ENCODE peak calls at places on chromosomes 4 and X, in six cellular contexts. One of them, this sample, is unnamed.
A peak's percentile ranks its signal among the peaks of the same experiment; 100 is the strongest.

GRCh38 chr4:184384056-184384809 is 90.1 kb downstream of the IRF2 start:
- DNase-seq in IMR-90: peak; percentile 96
- DNase-seq in HepG2: peak; percentile 86
- DNase-seq in CD4-positive, CD25-positive, alpha-beta regulatory T cell: no peak
- DNase-seq in fibroblast of lung: peak; percentile 96
- DNase-seq in left ventricle myocardium inferior: no peak
- DNase-seq in this sample: peak; percentile 55

GRCh38 chr4:123305746-123306145 is 90.8 kb upstream of the SPRY1 start:
- DNase-seq in IMR-90: no peak
- DNase-seq in HepG2: no peak
- DNase-seq in CD4-positive, CD25-positive, alpha-beta regulatory T cell: no peak
- DNase-seq in fibroblast of lung: no peak
- DNase-seq in left ventricle myocardium inferior: no peak
- DNase-seq in this sample: no peak

GRCh38 chr4:55321707-55322264 is 24.3 kb upstream of the SRD5A3 start:
- DNase-seq in IMR-90: peak; percentile 76
- DNase-seq in HepG2: peak; percentile 59
- DNase-seq in CD4-positive, CD25-positive, alpha-beta regulatory T cell: no peak
- DNase-seq in fibroblast of lung: peak; percentile 67
- DNase-seq in left ventricle myocardium inferior: peak; percentile 28
- DNase-seq in this sample: no peak

GRCh38 chrX:69152398-69152797 is 12.9 kb downstream of the PJA1 start:
- DNase-seq in IMR-90: no peak
- DNase-seq in HepG2: peak; percentile 21
- DNase-seq in CD4-positive, CD25-positive, alpha-beta regulatory T cell: no peak
- DNase-seq in fibroblast of lung: no peak
- DNase-seq in left ventricle myocardium inferior: no peak
- DNase-seq in this sample: no peak

GRCh38 chrX:40008841-40009461 is 88.8 kb downstream of the BCOR start:
- DNase-seq in IMR-90: no peak
- DNase-seq in HepG2: no peak
- DNase-seq in CD4-positive, CD25-positive, alpha-beta regulatory T cell: no peak
- DNase-seq in fibroblast of lung: peak; percentile 23
- DNase-seq in left ventricle myocardium inferior: peak; percentile 64
- DNase-seq in this sample: no peak

GRCh38 chr4:82780398-82781231 is 18.0 kb downstream of the SCD5 start:
- DNase-seq in IMR-90: peak; percentile 59
- DNase-seq in HepG2: peak; percentile 57
- DNase-seq in CD4-positive, CD25-positive, alpha-beta regulatory T cell: no peak
- DNase-seq in fibroblast of lung: peak; percentile 73
- DNase-seq in left ventricle myocardium inferior: peak; percentile 82
- DNase-seq in this sample: no peak

GRCh38 chr4:96136056-96136455 is 296.2 kb downstream of the PDHA2 start:
- DNase-seq in IMR-90: no peak
- DNase-seq in HepG2: no peak
- DNase-seq in CD4-positive, CD25-positive, alpha-beta regulatory T cell: no peak
- DNase-seq in fibroblast of lung: peak; percentile 72
- DNase-seq in left ventricle myocardium inferior: no peak
- DNase-seq in this sample: no peak

GRCh38 chr4:94452476-94453300 is 946 bp downstream of the PDLIM5 start:
- DNase-seq in IMR-90: peak; percentile 82
- DNase-seq in HepG2: peak; percentile 81
- DNase-seq in CD4-positive, CD25-positive, alpha-beta regulatory T cell: no peak
- DNase-seq in fibroblast of lung: peak; percentile 90
- DNase-seq in left ventricle myocardium inferior: peak; percentile 88
- DNase-seq in this sample: no peak

GRCh38 chr4:183797041-183797444 is 108.1 kb upstream of the STOX2 start:
- DNase-seq in IMR-90: no peak
- DNase-seq in HepG2: no peak
- DNase-seq in CD4-positive, CD25-positive, alpha-beta regulatory T cell: no peak
- DNase-seq in fibroblast of lung: no peak
- DNase-seq in left ventricle myocardium inferior: peak; percentile 45
- DNase-seq in this sample: no peak

GRCh38 chr4:1448589-1449420 is 42.6 kb upstream of the NKX1-1 start:
- DNase-seq in IMR-90: no peak
- DNase-seq in HepG2: no peak
- DNase-seq in CD4-positive, CD25-positive, alpha-beta regulatory T cell: no peak
- DNase-seq in fibroblast of lung: no peak
- DNase-seq in left ventricle myocardium inferior: no peak
- DNase-seq in this sample: no peak

GRCh38 chr4:15197005-15197404 is 194.7 kb downstream of the CPEB2 start:
- DNase-seq in IMR-90: peak; percentile 28
- DNase-seq in HepG2: peak; percentile 23
- DNase-seq in CD4-positive, CD25-positive, alpha-beta regulatory T cell: no peak
- DNase-seq in fibroblast of lung: peak; percentile 11
- DNase-seq in left ventricle myocardium inferior: no peak
- DNase-seq in this sample: no peak

GRCh38 chr4:72430050-72430449 is 139.0 kb downstream of the ADAMTS3 start:
- DNase-seq in IMR-90: no peak
- DNase-seq in HepG2: no peak
- DNase-seq in CD4-positive, CD25-positive, alpha-beta regulatory T cell: no peak
- DNase-seq in fibroblast of lung: peak; percentile 43
- DNase-seq in left ventricle myocardium inferior: no peak
- DNase-seq in this sample: no peak

GRCh38 chr4:87260477-87260876 is 40.1 kb upstream of the KLHL8 start:
- DNase-seq in IMR-90: peak; percentile 14
- DNase-seq in HepG2: no peak
- DNase-seq in CD4-positive, CD25-positive, alpha-beta regulatory T cell: no peak
- DNase-seq in fibroblast of lung: no peak
- DNase-seq in left ventricle myocardium inferior: no peak
- DNase-seq in this sample: no peak

GRCh38 chr4:139589619-139590018 is 33.6 kb upstream of the SETD7 start:
- DNase-seq in IMR-90: peak; percentile 38
- DNase-seq in HepG2: no peak
- DNase-seq in CD4-positive, CD25-positive, alpha-beta regulatory T cell: no peak
- DNase-seq in fibroblast of lung: peak; percentile 55
- DNase-seq in left ventricle myocardium inferior: no peak
- DNase-seq in this sample: no peak

GRCh38 chrX:136250191-136251041 is 784 bp downstream of the MAP7D3 start:
- DNase-seq in IMR-90: no peak
- DNase-seq in HepG2: no peak
- DNase-seq in CD4-positive, CD25-positive, alpha-beta regulatory T cell: peak; percentile 3
- DNase-seq in fibroblast of lung: peak; percentile 37
- DNase-seq in left ventricle myocardium inferior: no peak
- DNase-seq in this sample: no peak

GRCh38 chr4:77804471-77804870 is 14.7 kb downstream of the CNOT6L start:
- DNase-seq in IMR-90: peak; percentile 31
- DNase-seq in HepG2: no peak
- DNase-seq in CD4-positive, CD25-positive, alpha-beta regulatory T cell: no peak
- DNase-seq in fibroblast of lung: peak; percentile 41
- DNase-seq in left ventricle myocardium inferior: no peak
- DNase-seq in this sample: no peak

GRCh38 chr4:40682298-40683101 is 52.8 kb upstream of the RBM47 start:
- DNase-seq in IMR-90: no peak
- DNase-seq in HepG2: no peak
- DNase-seq in CD4-positive, CD25-positive, alpha-beta regulatory T cell: no peak
- DNase-seq in fibroblast of lung: no peak
- DNase-seq in left ventricle myocardium inferior: no peak
- DNase-seq in this sample: no peak

GRCh38 chr4:150173420-150173819 is 95.2 kb downstream of the DCLK2 start:
- DNase-seq in IMR-90: no peak
- DNase-seq in HepG2: no peak
- DNase-seq in CD4-positive, CD25-positive, alpha-beta regulatory T cell: no peak
- DNase-seq in fibroblast of lung: peak; percentile 72
- DNase-seq in left ventricle myocardium inferior: no peak
- DNase-seq in this sample: no peak

GRCh38 chr4:8648816-8649630 is 56.5 kb downstream of the CPZ start:
- DNase-seq in IMR-90: no peak
- DNase-seq in HepG2: no peak
- DNase-seq in CD4-positive, CD25-positive, alpha-beta regulatory T cell: no peak
- DNase-seq in fibroblast of lung: no peak
- DNase-seq in left ventricle myocardium inferior: no peak
- DNase-seq in this sample: no peak

GRCh38 chr4:8651661-8652180 is 59.2 kb downstream of the CPZ start:
- DNase-seq in IMR-90: no peak
- DNase-seq in HepG2: no peak
- DNase-seq in CD4-positive, CD25-positive, alpha-beta regulatory T cell: no peak
- DNase-seq in fibroblast of lung: no peak
- DNase-seq in left ventricle myocardium inferior: no peak
- DNase-seq in this sample: no peak

GRCh38 chr4:8648296-8648695 is 55.7 kb downstream of the CPZ start:
- DNase-seq in IMR-90: no peak
- DNase-seq in HepG2: no peak
- DNase-seq in CD4-positive, CD25-positive, alpha-beta regulatory T cell: no peak
- DNase-seq in fibroblast of lung: no peak
- DNase-seq in left ventricle myocardium inferior: no peak
- DNase-seq in this sample: no peak

GRCh38 chr4:8647626-8648025 is 55.1 kb downstream of the CPZ start:
- DNase-seq in IMR-90: no peak
- DNase-seq in HepG2: no peak
- DNase-seq in CD4-positive, CD25-positive, alpha-beta regulatory T cell: no peak
- DNase-seq in fibroblast of lung: no peak
- DNase-seq in left ventricle myocardium inferior: no peak
- DNase-seq in this sample: no peak

DNA sequence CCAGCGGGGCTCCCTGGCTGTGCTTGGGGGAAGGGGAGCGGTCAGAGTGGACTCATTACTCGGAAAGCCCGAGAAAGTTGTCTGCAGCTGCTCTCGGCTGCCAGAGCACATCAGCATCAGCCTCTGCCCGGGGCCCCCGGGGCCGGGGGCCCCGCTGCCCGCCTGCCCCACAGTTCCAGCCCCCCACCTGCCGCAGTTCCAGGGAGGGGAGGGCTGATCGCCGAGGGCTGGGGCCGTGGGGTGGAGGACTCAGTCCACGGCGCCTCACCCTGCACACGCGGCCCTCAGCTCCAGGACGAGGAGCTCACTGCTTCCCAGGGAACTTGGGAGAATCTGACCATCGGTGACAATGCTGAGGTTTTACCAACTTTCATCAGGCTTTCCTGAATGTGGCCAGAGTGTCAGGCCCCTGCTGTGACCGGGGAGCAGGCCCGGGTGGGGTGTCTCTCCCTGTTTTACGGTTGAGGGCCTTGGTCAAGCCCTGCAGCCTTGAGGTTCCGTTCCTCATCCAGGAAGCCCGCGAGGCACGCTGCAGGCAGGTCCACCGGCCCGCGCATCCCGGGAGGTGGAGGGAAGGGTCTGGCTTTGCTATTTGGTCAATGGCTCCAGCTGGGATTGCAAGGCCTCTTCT is 57.2 kb downstream of the CPZ start:
- DNase-seq in IMR-90: no peak
- DNase-seq in HepG2: no peak
- DNase-seq in CD4-positive, CD25-positive, alpha-beta regulatory T cell: no peak
- DNase-seq in fibroblast of lung: no peak
- DNase-seq in left ventricle myocardium inferior: no peak
- DNase-seq in this sample: no peak
- H3K27me3 ChIP-seq in IMR-90: peaks cover 22% of the 10 kb centered on the region
- H3K27me3 ChIP-seq in HepG2: peaks cover 83% of the 10 kb centered on the region
- H3K27me3 ChIP-seq in CD4-positive, CD25-positive, alpha-beta regulatory T cell: no peaks in the 10 kb centered on the region
- H3K27me3 ChIP-seq in fibroblast of lung: no peaks in the 10 kb centered on the region
- H3K27me3 ChIP-seq in left ventricle myocardium inferior: peaks cover 98% of the 10 kb centered on the region
- H3K27me3 ChIP-seq in this sample: peaks cover 16% of the 10 kb centered on the region

DNA sequence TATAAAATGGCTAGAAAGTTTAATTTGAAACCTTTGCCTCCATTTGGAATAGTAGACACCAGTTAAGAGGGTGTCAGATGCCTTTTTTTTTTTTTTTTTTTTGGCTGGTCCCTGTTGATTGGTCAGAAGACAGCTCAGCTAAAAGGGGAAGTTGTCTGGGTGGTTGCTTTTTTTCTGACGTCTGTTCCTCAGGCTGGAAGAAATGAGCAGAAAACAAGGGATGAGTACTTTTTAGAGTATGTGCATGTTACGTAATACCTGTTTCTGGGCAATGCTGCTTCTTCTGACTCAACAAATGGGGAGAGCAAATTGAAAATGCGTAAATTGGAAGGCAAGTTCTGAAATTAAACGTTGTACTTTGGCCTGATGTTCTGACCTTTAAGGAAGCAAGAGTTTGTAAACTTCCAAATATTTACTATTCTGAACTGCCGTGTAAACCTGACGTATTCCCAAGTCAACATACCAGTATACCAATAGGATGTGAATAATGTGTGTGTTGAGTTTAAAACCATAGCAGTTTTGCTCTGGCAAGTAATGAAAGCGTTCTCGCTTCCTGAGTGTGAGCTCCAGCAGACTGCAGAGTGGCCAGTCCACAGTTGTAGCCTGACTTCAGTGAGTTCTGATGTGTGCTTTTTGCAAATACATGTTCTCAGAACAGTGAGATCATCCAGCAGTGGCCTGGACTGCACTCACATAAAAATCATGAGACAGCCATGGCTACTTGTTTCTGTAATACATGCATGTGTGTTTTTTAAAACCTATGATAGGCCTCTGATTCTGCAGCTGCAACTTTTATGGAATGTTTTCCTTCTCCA is 1.7 kb downstream of the SAT1 start:
- DNase-seq in IMR-90: peak; percentile 88
- DNase-seq in HepG2: no peak
- DNase-seq in CD4-positive, CD25-positive, alpha-beta regulatory T cell: no peak
- DNase-seq in fibroblast of lung: peak; percentile 83
- DNase-seq in left ventricle myocardium inferior: no peak
- DNase-seq in this sample: peak; percentile 43
- H3K4me3 ChIP-seq in IMR-90: peak overlapping the region; percentile 74
- H3K4me3 ChIP-seq in HepG2: peak overlapping the region; percentile 93
- H3K4me3 ChIP-seq in CD4-positive, CD25-positive, alpha-beta regulatory T cell: peak overlapping the region; percentile 95
- H3K4me3 ChIP-seq in fibroblast of lung: peak overlapping the region; percentile 87
- H3K4me3 ChIP-seq in left ventricle myocardium inferior: peak overlapping the region; percentile 80
- H3K4me3 ChIP-seq in this sample: no peak overlapping the region

DNA sequence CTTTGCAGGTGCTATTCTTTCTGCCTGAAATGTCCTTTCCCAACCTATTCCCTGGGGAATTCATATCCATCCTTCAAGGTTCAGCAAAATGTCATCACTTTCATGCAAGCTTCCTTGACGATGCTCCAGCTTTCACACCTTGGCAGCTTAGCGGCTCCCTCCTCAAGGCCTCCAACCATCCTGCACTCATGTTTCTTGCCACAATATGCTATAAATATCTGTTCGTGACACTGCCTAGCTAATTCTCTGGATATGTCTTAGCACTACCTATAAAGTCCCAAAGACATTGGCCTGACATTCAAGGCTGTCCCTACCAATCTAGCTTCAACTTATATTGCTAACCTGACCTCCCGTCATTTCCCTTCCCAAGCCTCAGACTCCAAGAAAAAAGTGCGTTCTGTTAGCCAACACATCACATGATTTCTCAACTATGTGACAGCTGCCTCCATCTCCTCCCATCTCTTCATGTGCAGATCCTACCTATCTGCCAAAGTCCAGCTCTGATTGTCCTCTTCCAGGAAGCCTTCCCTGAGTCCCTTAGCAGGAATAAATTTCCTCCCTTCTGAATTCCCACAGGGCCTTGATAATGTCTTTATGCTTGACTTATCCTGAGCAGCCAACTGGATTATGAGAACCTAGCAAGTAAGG is 359.9 kb upstream of the F9 start:
- DNase-seq in IMR-90: no peak
- DNase-seq in HepG2: no peak
- DNase-seq in CD4-positive, CD25-positive, alpha-beta regulatory T cell: no peak
- DNase-seq in fibroblast of lung: no peak
- DNase-seq in left ventricle myocardium inferior: no peak
- DNase-seq in this sample: no peak
- H3K27me3 ChIP-seq in IMR-90: no peaks in the 10 kb centered on the region
- H3K27me3 ChIP-seq in HepG2: no peaks in the 10 kb centered on the region
- H3K27me3 ChIP-seq in CD4-positive, CD25-positive, alpha-beta regulatory T cell: no peaks in the 10 kb centered on the region
- H3K27me3 ChIP-seq in fibroblast of lung: no peaks in the 10 kb centered on the region
- H3K27me3 ChIP-seq in left ventricle myocardium inferior: no peaks in the 10 kb centered on the region
- H3K27me3 ChIP-seq in this sample: no peaks in the 10 kb centered on the region

DNA sequence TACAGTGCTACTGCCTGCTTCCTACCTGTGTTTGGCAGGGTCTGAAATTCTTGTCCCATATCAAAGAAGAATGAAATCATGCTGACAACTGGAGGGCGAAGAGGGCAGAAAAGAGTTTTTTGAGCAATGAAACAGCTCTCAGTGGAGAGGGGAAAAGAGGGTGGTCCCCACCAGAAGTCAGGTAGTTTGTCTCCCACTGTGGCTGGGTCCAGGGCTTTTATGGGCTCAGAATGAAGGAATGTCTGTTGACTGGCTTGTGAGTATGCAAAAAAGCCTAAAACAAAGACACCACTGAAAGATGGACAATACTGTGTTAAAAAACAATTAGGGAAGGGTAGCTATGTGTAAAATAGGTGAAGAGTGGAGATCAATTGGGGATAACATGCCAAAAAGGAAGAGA is 115.0 kb downstream of the ADAM29 start:
- DNase-seq in IMR-90: no peak
- DNase-seq in HepG2: no peak
- DNase-seq in CD4-positive, CD25-positive, alpha-beta regulatory T cell: no peak
- DNase-seq in fibroblast of lung: no peak
- DNase-seq in left ventricle myocardium inferior: no peak
- DNase-seq in this sample: no peak
- H3K4me3 ChIP-seq in IMR-90: no peak overlapping the region
- H3K4me3 ChIP-seq in HepG2: no peak overlapping the region
- H3K4me3 ChIP-seq in CD4-positive, CD25-positive, alpha-beta regulatory T cell: no peak overlapping the region
- H3K4me3 ChIP-seq in fibroblast of lung: no peak overlapping the region
- H3K4me3 ChIP-seq in left ventricle myocardium inferior: no peak overlapping the region
- H3K4me3 ChIP-seq in this sample: no peak overlapping the region

This sample was measured in BJ.